ENCODE peak calls at places on chromosomes 11 and 22, in five cellular contexts. T, A, R, B and H are unnamed samples.

GRCh38 chr22:49965291-49966040 is 4.9 kb downstream of the PIM3 start:
- DNase-seq in A (peak; percentile 31), R (no peak), B (no peak), T (peak; percentile 21), H (peak; percentile 16)

GRCh38 chr11:113496026-113496651 is 20.9 kb upstream of the DRD2 start:
- DNase-seq in A (no peak), B (no peak), R (no peak), T (no peak), H (no peak)

GRCh38 chr11:72075109-72075508 is 5.2 kb downstream of the NUMA1 start:
- DNase-seq in B (no peak), A (no peak), R (no peak), T (no peak), H (no peak)

GRCh38 chr11:17921620-17922473 is 91.0 kb downstream of the SERGEF start:
- DNase-seq in R (no peak), A (no peak), T (no peak), B (peak; percentile 54), H (no peak)

GRCh38 chr11:123060265-123061000 is 1.5 kb downstream of the HSPA8 start:
- DNase-seq in T (no peak), R (peak; percentile 41), A (no peak), B (peak; percentile 23), H (no peak)

GRCh38 chr22:36317658-36318271 is 64.8 kb downstream of the APOL1 start:
- DNase-seq in R (no peak), T (no peak), B (no peak), A (no peak), H (no peak)

GRCh38 chr11:120146413-120147093 is 8.6 kb upstream of the TRIM29 start:
- DNase-seq in B (no peak), A (no peak), T (no peak), R (no peak), H (no peak)

GRCh38 chr11:61411589-61411988 is 18.2 kb downstream of the CPSF7 start:
- DNase-seq in R (no peak), B (no peak), A (no peak), T (no peak), H (no peak)

GRCh38 chr22:43228863-43229262 is 41.9 kb upstream of the TTLL12 start:
- DNase-seq in B (no peak), A (no peak), T (no peak), R (no peak), H (no peak)

GRCh38 chr22:33018232-33018864 is 39.8 kb downstream of the SYN3 start:
- DNase-seq in R (peak; percentile 56), B (peak; percentile 57), T (peak; percentile 60), A (peak; percentile 71), H (peak; percentile 60)

GRCh38 chr22:37154925-37155712 is 5.4 kb upstream of the IL2RB start:
- DNase-seq in A (no peak), R (no peak), B (no peak), T (no peak), H (no peak)

GRCh38 chr11:24391165-24391564 is 105.7 kb upstream of the LUZP2 start:
- DNase-seq in B (peak; percentile 59), T (no peak), R (no peak), A (no peak), H (no peak)

GRCh38 chr22:46209262-46209661 is 40.8 kb downstream of the CDPF1 start:
- DNase-seq in A (no peak), T (no peak), R (no peak), B (no peak), H (no peak)

GRCh38 chr22:48721394-48721666 is 1106.3 kb downstream of the BRD1 start:
- DNase-seq in T (no peak), R (no peak), A (no peak), B (no peak), H (no peak)

GRCh38 chr22:21624120-21624879 is 5.5 kb downstream of the YDJC start:
- DNase-seq in A (no peak), T (no peak), B (peak; percentile 46), R (peak; percentile 49), H (peak; percentile 66)

GRCh38 chr11:9264381-9265210 is 554 bp downstream of the DENND5A start:
- DNase-seq in T (peak; percentile 58), A (peak; percentile 47), B (peak; percentile 68), R (peak; percentile 33), H (peak; percentile 71)

GRCh38 chr11:126153006-126153405 is 58.4 kb downstream of the RPUSD4 start:
- DNase-seq in T (no peak), R (no peak), B (no peak), A (no peak), H (no peak)

GRCh38 chr11:114562166-114562916 is 2.7 kb upstream of the NXPE1 start:
- DNase-seq in T (no peak), B (no peak), A (no peak), R (no peak), H (no peak)

GRCh38 chr22:30923168-30923900 is 45.2 kb downstream of the MORC2 start:
- DNase-seq in A (no peak), B (no peak), R (no peak), T (no peak), H (no peak)

GRCh38 chr11:79822771-79823170 is 381.9 kb upstream of the TENM4 start:
- DNase-seq in T (no peak), B (no peak), A (no peak), R (no peak), H (no peak)

GRCh38 chr11:28615542-28615941 is 507.4 kb downstream of the METTL15 start:
- DNase-seq in B (no peak), T (no peak), A (no peak), R (no peak), H (no peak)

GRCh38 chr11:6576471-6577373 is 26.7 kb downstream of the RRP8 start:
- DNase-seq in B (peak; percentile 36), A (no peak), R (peak; percentile 26), T (no peak), H (no peak)

GRCh38 chr11:10382518-10382917 is 72.5 kb upstream of the AMPD3 start:
- DNase-seq in A (no peak), B (peak; percentile 30), T (no peak), R (no peak), H (no peak)

GRCh38 chr22:50500452-50500851 is 7.0 kb downstream of the LMF2 start:
- DNase-seq in A (no peak), R (no peak), B (no peak), T (no peak), H (no peak)

GRCh38 chr22:24330636-24331035 is 60.0 kb downstream of the SPECC1L start:
- DNase-seq in R (no peak), A (no peak), B (peak; percentile 34), T (no peak), H (no peak)

GRCh38 chr22:41688365-41689211 is at the start of gene SNU13:
- DNase-seq in T (peak; percentile 77), B (peak; percentile 92), R (peak; percentile 94), A (peak; percentile 94), H (peak; percentile 95)
- TF ChIP-seq CTCF in T (no peak), B (no peak), R (no peak), A (no peak), H (no peak)

DNA sequence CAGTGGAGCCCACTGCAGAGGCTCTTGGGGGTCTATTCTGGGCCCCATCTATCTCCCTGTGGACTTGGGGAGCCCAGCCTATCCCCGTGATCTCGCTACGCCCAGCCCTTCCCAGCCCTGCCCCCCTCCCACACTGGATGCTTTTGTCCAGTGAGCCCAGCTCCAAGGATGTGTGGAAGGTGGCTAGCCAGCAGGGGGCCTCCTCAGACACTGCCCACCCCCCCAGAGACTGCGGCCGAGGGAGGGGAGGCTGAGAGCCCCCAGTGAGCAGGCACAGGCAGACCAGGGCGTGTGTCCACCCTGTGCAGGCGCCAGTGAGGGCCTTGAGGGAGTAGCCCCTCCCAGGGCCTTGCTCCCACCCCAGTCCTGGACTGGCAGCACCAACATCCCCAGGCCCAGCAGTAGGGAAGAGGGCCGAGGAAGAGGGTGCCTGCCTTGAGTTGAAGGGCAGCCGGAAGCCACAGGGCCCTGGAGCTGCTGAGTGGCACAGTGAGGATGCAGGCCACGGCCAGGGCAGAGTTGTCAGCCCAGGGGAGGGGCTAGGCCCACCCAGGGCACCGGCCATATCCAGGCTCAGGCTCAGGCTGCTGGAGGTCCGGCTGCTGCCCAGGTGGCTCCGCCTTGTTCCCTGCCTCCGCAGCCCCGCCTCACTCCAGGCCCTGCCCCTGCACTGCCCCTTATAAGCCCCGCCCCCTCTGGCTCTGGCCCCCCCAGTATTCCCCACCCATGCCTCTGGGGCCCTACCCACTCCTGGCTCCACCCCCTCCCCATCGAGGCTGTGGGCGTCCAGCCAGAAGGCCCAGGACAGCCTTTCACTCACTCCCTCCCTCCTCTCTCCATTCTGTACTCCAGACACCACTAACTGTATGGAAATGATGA is 28.0 kb downstream of the MOB2 start:
- DNase-seq in R (no peak), A (peak; percentile 82), T (no peak), B (peak; percentile 21), H (peak; percentile 12)
- TF ChIP-seq CTCF in R (peak; percentile 20), A (peak; percentile 9), T (no peak), B (peak; percentile 30), H (peak; percentile 22)

DNA sequence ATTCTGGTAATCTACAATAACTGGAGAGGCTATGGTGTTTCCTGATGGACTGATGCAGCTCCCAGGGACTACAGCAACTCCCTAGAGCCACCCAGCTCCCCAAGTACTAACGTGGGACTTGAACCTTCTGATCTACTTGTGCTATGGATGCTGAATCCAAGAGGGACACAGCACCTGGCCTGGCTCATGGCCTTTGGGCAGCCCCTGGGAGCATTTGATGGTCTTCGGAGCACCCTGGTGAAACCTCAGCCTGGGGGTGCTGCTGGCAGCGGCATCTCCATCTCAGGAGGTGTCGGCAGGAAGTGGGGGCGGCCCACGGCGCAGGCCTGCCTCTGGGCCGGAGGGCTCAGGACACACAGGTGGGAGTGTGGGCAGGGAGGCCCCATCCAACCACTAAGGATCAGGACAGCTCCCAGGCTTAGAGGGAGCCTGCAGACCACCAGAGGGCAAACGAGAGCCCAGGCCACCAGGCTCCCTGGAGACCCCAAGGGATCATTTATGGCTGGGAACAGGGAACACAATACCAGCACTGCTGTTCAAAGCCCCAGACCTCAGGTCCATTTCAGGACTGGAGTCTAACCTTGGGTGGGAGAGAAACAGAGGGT is 8.7 kb downstream of the EHD1 start:
- DNase-seq in B (no peak), R (no peak), A (no peak), T (no peak), H (no peak)
- TF ChIP-seq CTCF in B (no peak), R (no peak), A (no peak), T (no peak), H (peak; percentile 41)

GRCh38 chr11:2510626-2511402 is 66.0 kb downstream of the KCNQ1 start:
- DNase-seq in T (peak; percentile 17), B (no peak), R (no peak), A (peak; percentile 19), H (no peak)
- TF ChIP-seq CTCF in T (no peak), B (no peak), R (no peak), A (no peak), H (no peak)

GRCh38 chr11:70567680-70568503 is 169.6 kb downstream of the CTTN start:
- DNase-seq in B (peak; percentile 0), R (no peak), T (no peak), A (no peak), H (no peak)
- TF ChIP-seq CTCF in B (no peak), R (no peak), T (no peak), A (no peak), H (no peak)

GRCh38 chr11:90911192-90911591 is 688.3 kb upstream of the CHORDC1 start:
- DNase-seq in A (no peak), T (no peak), R (no peak), B (no peak), H (no peak)

GRCh38 chr11:90913131-90913668 is 690.4 kb upstream of the CHORDC1 start:
- DNase-seq in R (no peak), T (no peak), A (no peak), B (no peak), H (no peak)

GRCh38 chr11:90912631-90913030 is 689.8 kb upstream of the CHORDC1 start:
- DNase-seq in A (no peak), B (no peak), R (no peak), T (no peak), H (no peak)

GRCh38 chr11:90908074-90908473 is 685.2 kb upstream of the CHORDC1 start:
- DNase-seq in R (no peak), A (no peak), B (no peak), T (no peak), H (no peak)
- TF ChIP-seq CTCF in R (no peak), A (no peak), B (no peak), T (no peak), H (no peak)